ENCODE peak calls at places on chromosomes 5 and 9, in five cellular contexts. T is thyroid gland; F is transverse colon; W is body of pancreas; Z is CD4-positive, alpha-beta memory T cell. D is an unnamed sample.
A peak's percentile ranks its signal among the peaks of the same experiment; 100 is the strongest.

GRCh38 chr5:83919071-83920041 is 198.7 kb upstream of the HAPLN1 start:
- DNase-seq in T (no peak), F (no peak), W (no peak), Z (no peak), D (peak; percentile 75)

GRCh38 chr5:72842816-72843215 is 26.4 kb downstream of the TNPO1 start:
- DNase-seq in T (no peak), F (peak; percentile 11), W (no peak), Z (no peak), D (peak; percentile 30)

GRCh38 chr5:180832638-180833068 is 28.4 kb downstream of the ZFP62 start:
- DNase-seq in T (no peak), F (peak; percentile 39), W (no peak), Z (peak; percentile 45), D (no peak)

GRCh38 chr5:34001231-34001935 is 6.5 kb downstream of the AMACR start:
- DNase-seq in T (no peak), F (peak; percentile 39), W (peak; percentile 92), Z (no peak), D (peak; percentile 16)

GRCh38 chr9:100394819-100395218 is 32.1 kb upstream of the MSANTD3 start:
- DNase-seq in T (no peak), F (no peak), W (no peak), Z (no peak), D (no peak)

GRCh38 chr9:4262735-4263141 is 37.1 kb downstream of the GLIS3 start:
- DNase-seq in T (no peak), F (no peak), W (no peak), Z (no peak), D (no peak)

GRCh38 chr9:124291801-124292396 is 34.1 kb downstream of the NEK6 start:
- DNase-seq in T (no peak), F (peak; percentile 51), W (no peak), Z (no peak), D (no peak)

GRCh38 chr5:123269851-123270250 is 153.4 kb downstream of the CEP120 start:
- DNase-seq in T (no peak), F (no peak), W (no peak), Z (no peak), D (no peak)

GRCh38 chr5:77316871-77317661 is 106.6 kb downstream of the PDE8B start:
- DNase-seq in T (no peak), F (no peak), W (no peak), Z (no peak), D (no peak)

GRCh38 chr5:180866296-180866695 is 5.2 kb upstream of the ZFP62 start:
- DNase-seq in T (no peak), F (no peak), W (peak; percentile 41), Z (no peak), D (peak; percentile 81)

GRCh38 chr5:169710675-169711074 is 73.6 kb downstream of the DOCK2 start:
- DNase-seq in T (no peak), F (no peak), W (no peak), Z (no peak), D (no peak)

GRCh38 chr9:7791364-7791763 is 8.2 kb downstream of the DMAC1 start:
- DNase-seq in T (no peak), F (no peak), W (no peak), Z (no peak), D (no peak)

GRCh38 chr5:83312672-83313071 is 158.9 kb upstream of the VCAN start:
- DNase-seq in T (no peak), F (no peak), W (no peak), Z (no peak), D (no peak)

GRCh38 chr5:7518947-7519560 is 123.1 kb downstream of the ADCY2 start:
- DNase-seq in T (no peak), F (no peak), W (no peak), Z (no peak), D (peak; percentile 5)

GRCh38 chr9:121814594-121814993 is 163.2 kb downstream of the DAB2IP start:
- DNase-seq in T (no peak), F (no peak), W (no peak), Z (no peak), D (no peak)

GRCh38 chr9:126342621-126343031 is 16.0 kb downstream of the MVB12B start:
- DNase-seq in T (no peak), F (no peak), W (no peak), Z (no peak), D (peak; percentile 38)

GRCh38 chr5:134642931-134643530 is 5.6 kb upstream of the SEC24A start:
- DNase-seq in T (no peak), F (no peak), W (no peak), Z (no peak), D (no peak)

GRCh38 chr5:172800088-172800551 is 29.1 kb upstream of the DUSP1 start:
- DNase-seq in T (peak; percentile 20), F (peak; percentile 58), W (peak; percentile 24), Z (no peak), D (no peak)

GRCh38 chr5:41336471-41336870 is 123.1 kb upstream of the C6 start:
- DNase-seq in T (no peak), F (no peak), W (no peak), Z (no peak), D (no peak)

GRCh38 chr5:60148356-60148755 is 254.8 kb upstream of the PDE4D start:
- DNase-seq in T (no peak), F (no peak), W (no peak), Z (no peak), D (no peak)

GRCh38 chr5:55713871-55714270 is 1.7 kb upstream of the SLC38A9 start:
- DNase-seq in T (no peak), F (no peak), W (no peak), Z (no peak), D (no peak)

GRCh38 chr5:32507738-32508434 is 63.3 kb upstream of the ZFR start:
- DNase-seq in T (no peak), F (no peak), W (no peak), Z (no peak), D (no peak)

GRCh38 chr5:119301947-119302346 is 53.9 kb upstream of the TNFAIP8 start:
- DNase-seq in T (no peak), F (no peak), W (no peak), Z (no peak), D (no peak)

GRCh38 chr5:52710972-52711596 is 76.6 kb upstream of the ITGA1 start:
- DNase-seq in T (no peak), F (no peak), W (no peak), Z (no peak), D (no peak)

GRCh38 chr5:126004636-126005035 is 418.6 kb upstream of the GRAMD2B start:
- DNase-seq in T (no peak), F (no peak), W (no peak), Z (no peak), D (no peak)

GRCh38 chr5:38316544-38317224 is 58.3 kb downstream of the EGFLAM start:
- DNase-seq in T (no peak), F (no peak), W (no peak), Z (no peak), D (no peak)

GRCh38 chr5:58458851-58459275 is 1.0 kb downstream of the PLK2 start:
- DNase-seq in T (no peak), F (no peak), W (no peak), Z (peak; percentile 18), D (peak; percentile 41)

GRCh38 chr9:123311250-123311753 is 42.9 kb upstream of the STRBP start:
- DNase-seq in T (no peak), F (no peak), W (no peak), Z (no peak), D (no peak)

GRCh38 chr5:14211818-14212799 is 69.0 kb downstream of the TRIO start:
- DNase-seq in T (no peak), F (peak; percentile 54), W (no peak), Z (no peak), D (no peak)

GRCh38 chr9:37262410-37262809 is 142.0 kb downstream of the ZCCHC7 start:
- DNase-seq in T (no peak), F (no peak), W (peak; percentile 18), Z (no peak), D (peak; percentile 16)

GRCh38 chr9:81103597-81104471 is 585.5 kb downstream of the TLE1 start:
- DNase-seq in T (no peak), F (no peak), W (no peak), Z (no peak), D (no peak)

GRCh38 chr5:91794856-91795548 is 411.9 kb upstream of the ARRDC3 start:
- DNase-seq in T (no peak), F (no peak), W (no peak), Z (no peak), D (no peak)

GRCh38 chr5:145221416-145221815 is 613.7 kb downstream of the PRELID2 start:
- DNase-seq in T (no peak), F (no peak), W (no peak), Z (no peak), D (no peak)

GRCh38 chr9:120917285-120917684 is 9.3 kb downstream of the TRAF1 start:
- DNase-seq in T (no peak), F (no peak), W (no peak), Z (no peak), D (no peak)

GRCh38 chr9:105243015-105243686 is 1.3 kb upstream of the SLC44A1 start:
- DNase-seq in T (no peak), F (no peak), W (no peak), Z (no peak), D (no peak)

GRCh38 chr5:83031391-83031790 is 45.8 kb downstream of the TMEM167A start:
- DNase-seq in T (no peak), F (no peak), W (no peak), Z (no peak), D (no peak)

GRCh38 chr5:61328791-61329617 is 3.1 kb upstream of the ZSWIM6 start:
- DNase-seq in T (no peak), F (no peak), W (no peak), Z (no peak), D (no peak)
- H3K4me3 ChIP-seq in T (no peak overlapping the region), F (no peak overlapping the region), W (no peak overlapping the region), Z (no peak overlapping the region), D (no peak overlapping the region)

GRCh38 chr9:134376386-134377142 is 50.3 kb downstream of the RXRA start:
- DNase-seq in T (peak; percentile 76), F (no peak), W (peak; percentile 41), Z (no peak), D (no peak)
- H3K4me3 ChIP-seq in T (no peak overlapping the region), F (no peak overlapping the region), W (no peak overlapping the region), Z (no peak overlapping the region), D (no peak overlapping the region)

GRCh38 chr9:114495992-114496391 is 9.3 kb downstream of the WHRN start:
- DNase-seq in T (no peak), F (no peak), W (no peak), Z (no peak), D (no peak)
- H3K4me3 ChIP-seq in T (no peak overlapping the region), F (no peak overlapping the region), W (no peak overlapping the region), Z (no peak overlapping the region), D (no peak overlapping the region)

DNA sequence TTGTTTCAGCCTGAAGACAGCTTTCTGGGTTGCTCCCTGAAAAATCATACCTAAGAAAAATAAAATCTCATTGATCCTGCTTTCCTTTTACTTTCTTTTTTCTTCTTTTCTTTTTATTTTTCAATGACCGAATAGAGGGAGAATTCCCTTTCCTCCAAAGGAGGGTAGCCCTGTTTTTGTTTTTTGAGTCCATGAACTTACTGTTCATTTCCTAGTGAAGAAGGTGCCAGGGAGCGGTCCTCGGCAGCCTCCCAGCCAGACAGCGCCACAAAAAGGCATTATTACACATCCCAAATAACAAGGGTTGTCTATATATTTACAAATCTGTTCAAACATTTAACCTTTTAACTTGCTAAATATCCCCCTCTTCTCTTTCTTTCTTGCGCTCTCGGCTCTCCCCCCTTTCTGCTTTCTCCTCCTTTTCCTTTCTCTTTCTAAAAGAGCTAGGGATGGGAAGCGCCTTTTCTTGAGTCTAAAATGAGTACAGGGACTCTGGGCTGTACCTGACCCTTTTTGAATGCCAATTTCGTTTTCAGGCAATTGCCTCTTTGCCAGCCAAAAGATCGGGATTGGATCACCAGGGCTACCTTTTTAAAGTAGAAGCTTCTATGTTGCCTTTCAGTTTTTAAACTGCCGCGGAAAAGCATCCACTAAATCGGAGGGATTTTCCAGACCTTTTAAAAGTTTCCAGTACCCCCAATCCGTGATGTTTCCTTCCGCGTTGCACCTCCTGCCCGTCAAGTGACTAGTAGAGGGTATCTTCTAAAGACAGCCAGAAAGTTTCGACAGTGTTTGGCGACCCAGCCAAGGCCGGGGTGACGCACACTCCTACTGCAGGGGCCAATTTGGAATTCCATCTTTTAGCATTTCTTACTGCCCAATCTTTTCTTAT is 125.6 kb downstream of the TMEM161B start:
- DNase-seq in T (no peak), F (peak; percentile 21), W (peak; percentile 10), Z (peak; percentile 12), D (no peak)
- H3K4me3 ChIP-seq in T (no peak overlapping the region), F (peak overlapping the region; percentile 8), W (no peak overlapping the region), Z (no peak overlapping the region), D (peak overlapping the region; percentile 13)